ENCODE peak calls at places on chromosomes 13 and 19, in five cellular contexts. H is small intestine, V is cardiac muscle cell, A is bronchial epithelial cell, T is heart right ventricle. L is an unnamed sample. For H3K27me3, the result is how much of the 10 kb centered on the place peaks cover.

GRCh38 chr13:44710576-44710975 is 134.4 kb upstream of the TSC22D1 start:
- DNase-seq in A (peak), V (peak), H (no peak), T (no peak), L (no peak)

GRCh38 chr19:40366697-40367561 is 18.4 kb downstream of the PLD3 start:
- DNase-seq in V (peak), A (no peak), T (no peak), H (no peak), L (no peak)

GRCh38 chr13:58324130-58324529 is 692.6 kb downstream of the PCDH17 start:
- DNase-seq in T (no peak), A (peak), V (no peak), H (no peak), L (no peak)

GRCh38 chr19:12985049-12985776 is 10.1 kb upstream of the NFIX start:
- DNase-seq in T (peak), A (no peak), H (peak), V (no peak), L (no peak)

GRCh38 chr19:13260883-13261653 is 110.9 kb downstream of the IER2 start:
- DNase-seq in T (no peak), H (peak), A (peak), V (peak), L (no peak)

GRCh38 chr19:17214531-17215124 is 529 bp upstream of the USE1 start:
- DNase-seq in V (no peak), A (no peak), H (no peak), T (no peak), L (no peak)

GRCh38 chr19:55677572-55678028 is 2.6 kb downstream of the EPN1 start:
- DNase-seq in V (no peak), H (peak), T (no peak), A (no peak), L (no peak)

GRCh38 chr13:41601718-41602445 is 144.5 kb downstream of the RGCC start:
- DNase-seq in A (no peak), T (no peak), H (no peak), V (no peak), L (peak)

GRCh38 chr13:33007237-33007636 is 9.0 kb upstream of the KL start:
- DNase-seq in H (no peak), T (no peak), V (no peak), A (no peak), L (no peak)

GRCh38 chr13:43377955-43378354 is 354.6 kb downstream of the DNAJC15 start:
- DNase-seq in H (no peak), A (peak), V (peak), T (no peak), L (no peak)

GRCh38 chr13:47457631-47458030 is 543.4 kb downstream of the SUCLA2 start:
- DNase-seq in V (peak), H (no peak), A (peak), T (no peak), L (no peak)

GRCh38 chr13:80341098-80341701 is at the start of gene SPRY2:
- DNase-seq in T (peak), A (peak), H (peak), V (peak), L (peak)

GRCh38 chr13:30108913-30109237 is 198.5 kb downstream of the KATNAL1 start:
- DNase-seq in A (peak), V (no peak), T (no peak), H (peak), L (no peak)

GRCh38 chr19:40570313-40571004 is 6.2 kb upstream of the SHKBP1 start:
- DNase-seq in A (peak), T (peak), H (peak), V (peak), L (peak)

GRCh38 chr19:56507446-56508281 is at the start of gene ZNF471:
- DNase-seq in T (peak), V (peak), H (peak), A (peak), L (peak)

GRCh38 chr19:53818756-53819155 is 5.4 kb downstream of the NLRP12 start:
- DNase-seq in H (no peak), A (no peak), T (no peak), V (no peak), L (no peak)

GRCh38 chr13:27276188-27276587 is 5.6 kb downstream of the RASL11A start:
- DNase-seq in A (no peak), V (peak), H (no peak), T (no peak), L (no peak)

GRCh38 chr13:92613921-92614320 is 612.7 kb upstream of the GPC6 start:
- DNase-seq in T (no peak), H (no peak), A (no peak), V (no peak), L (no peak)

GRCh38 chr19:5823579-5824281 is 15.8 kb downstream of the FUT6 start:
- DNase-seq in A (no peak), V (no peak), T (no peak), H (peak), L (no peak)

GRCh38 chr13:75326173-75327131 is 155.5 kb downstream of the TBC1D4 start:
- DNase-seq in H (peak), A (no peak), T (no peak), V (peak), L (no peak)

GRCh38 chr19:6947745-6948144 is 60.4 kb downstream of the ADGRE1 start:
- DNase-seq in V (peak), A (peak), T (no peak), H (no peak), L (peak)

GRCh38 chr13:20700288-20700687 is 3.2 kb upstream of the IL17D start:
- DNase-seq in T (no peak), H (no peak), V (no peak), A (no peak), L (no peak)

GRCh38 chr13:89951341-89951740 is 1396.1 kb upstream of the MIR17HG start:
- DNase-seq in H (no peak), A (no peak), V (no peak), T (no peak), L (no peak)

GRCh38 chr13:27644302-27644701 is 22.6 kb downstream of the POLR1D start:
- DNase-seq in T (no peak), V (peak), H (no peak), A (peak), L (no peak)

GRCh38 chr19:8900421-8900820 is 68.2 kb downstream of the MBD3L1 start:
- DNase-seq in H (no peak), V (no peak), T (no peak), A (no peak), L (no peak)

GRCh38 chr19:38907670-38908069 is 4.3 kb downstream of the CCER2 start:
- DNase-seq in T (no peak), A (no peak), H (no peak), V (no peak), L (no peak)

GRCh38 chr13:72864142-72865035 is 82.5 kb downstream of the PIBF1 start:
- DNase-seq in V (no peak), A (no peak), T (no peak), H (no peak), L (no peak)

GRCh38 chr13:64453831-64454230 is 2776.3 kb downstream of the PCDH9 start:
- DNase-seq in V (peak), A (no peak), T (no peak), H (no peak), L (no peak)

GRCh38 chr19:30253581-30253996 is 118.6 kb upstream of the ZNF536 start:
- DNase-seq in A (no peak), V (no peak), H (no peak), T (no peak), L (no peak)

GRCh38 chr19:46221981-46222610 is 7.4 kb upstream of the IGFL1 start:
- DNase-seq in V (peak), T (peak), H (no peak), A (peak), L (peak)

GRCh38 chr19:46224773-46225172 is 4.8 kb upstream of the IGFL1 start:
- DNase-seq in T (no peak), H (no peak), V (no peak), A (no peak), L (no peak)

GRCh38 chr19:46218160-46218559 is 11.4 kb upstream of the IGFL1 start:
- DNase-seq in A (peak), V (peak), H (no peak), T (no peak), L (no peak)

GRCh38 chr19:46220038-46220615 is 9.4 kb upstream of the IGFL1 start:
- DNase-seq in A (no peak), H (no peak), V (no peak), T (no peak), L (no peak)

GRCh38 chr19:46221152-46221551 is 8.4 kb upstream of the IGFL1 start:
- DNase-seq in A (no peak), V (no peak), H (no peak), T (no peak), L (no peak)
- H3K27me3 ChIP-seq in A (under half), V (under half), H (under half), T (under half), L (under half)

DNA sequence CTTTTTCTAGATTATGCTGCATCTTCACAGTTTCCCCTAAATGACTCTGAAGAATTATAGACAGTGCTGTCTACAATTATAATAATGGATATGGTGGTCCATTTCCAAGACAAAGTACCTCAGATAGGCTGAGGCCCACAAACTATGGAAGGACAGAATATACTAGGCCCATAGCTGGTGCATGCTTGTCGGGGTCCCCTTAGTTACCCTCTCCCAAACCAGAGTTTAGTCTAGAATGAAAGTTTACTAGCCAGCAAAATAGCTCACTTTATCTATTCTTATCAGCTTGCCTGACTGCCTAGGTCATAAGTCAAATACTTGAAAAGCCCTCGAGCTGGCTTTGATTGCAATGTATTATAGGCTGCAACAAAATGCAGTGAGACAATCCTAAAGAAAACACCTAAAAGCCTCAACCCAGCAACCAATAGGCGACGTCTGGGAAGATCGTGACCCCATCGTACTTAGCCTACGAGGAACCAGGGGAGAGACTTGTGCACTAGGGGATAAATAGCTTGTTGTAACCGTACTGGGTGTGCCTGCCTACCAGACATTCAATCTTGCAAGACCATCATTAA is 785 bp upstream of the IGFL2 start:
- DNase-seq in V (no peak), T (no peak), H (no peak), A (no peak), L (no peak)
- H3K27me3 ChIP-seq in V (under half), T (under half), H (under half), A (under half), L (under half)

GRCh38 chr13:112131740-112132113 is 64.8 kb downstream of the SOX1 start:
- DNase-seq in T (no peak), A (no peak), H (no peak), V (no peak), L (no peak)

GRCh38 chr13:112132142-112132541 is 65.2 kb downstream of the SOX1 start:
- DNase-seq in A (no peak), H (no peak), T (no peak), V (no peak), L (no peak)

GRCh38 chr13:112132619-112133018 is 65.7 kb downstream of the SOX1 start:
- DNase-seq in T (no peak), H (no peak), V (no peak), A (no peak), L (no peak)

GRCh38 chr13:112129557-112129956 is 62.6 kb downstream of the SOX1 start:
- DNase-seq in A (no peak), H (no peak), V (no peak), T (no peak), L (no peak)

DNA sequence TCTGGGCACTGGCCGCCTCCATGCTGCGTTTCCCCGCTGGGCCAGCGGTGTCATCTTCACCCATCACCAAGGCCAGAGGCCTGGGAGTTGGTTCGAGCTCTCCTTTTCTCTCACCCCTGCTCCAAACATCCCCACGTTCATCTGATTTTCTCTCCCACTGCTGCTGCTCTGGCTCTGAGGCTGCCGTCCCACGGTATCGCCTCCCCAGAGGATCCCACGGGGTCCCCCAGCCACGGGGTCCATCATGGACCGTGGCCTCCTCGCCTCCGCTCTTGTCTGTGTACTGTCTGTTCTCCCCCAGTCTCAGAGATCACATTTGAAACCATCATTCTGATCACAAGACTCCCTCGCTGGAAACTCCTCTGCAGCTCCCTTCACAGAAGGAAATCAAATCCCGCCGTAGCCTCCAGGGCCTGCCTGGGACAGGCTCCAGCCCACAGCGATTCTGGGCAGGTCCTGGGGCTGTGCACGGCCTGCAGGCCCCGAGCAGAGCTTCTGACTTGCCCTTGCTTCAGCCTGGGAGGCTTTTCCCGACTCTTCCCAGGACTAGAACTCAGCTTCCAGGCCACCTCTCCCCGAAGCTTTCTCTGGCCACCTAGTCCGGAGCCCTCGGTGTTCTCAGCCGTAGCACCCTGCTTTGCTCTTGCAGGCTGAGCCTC is 64.3 kb downstream of the SOX1 start:
- DNase-seq in T (no peak), V (no peak), H (no peak), A (no peak), L (no peak)
- H3K27me3 ChIP-seq in T (half or more), V (half or more), H (under half), A (under half), L (under half)

GRCh38 chr19:10424011-10424637 is 3.8 kb downstream of the PDE4A start:
- DNase-seq in A (peak), H (peak), V (peak), T (peak), L (peak)

GRCh38 chr19:10420444-10421239 is at the start of gene PDE4A:
- DNase-seq in T (no peak), A (no peak), V (peak), H (no peak), L (no peak)

GRCh38 chr19:10422846-10423245 is 2.5 kb downstream of the PDE4A start:
- DNase-seq in H (no peak), T (no peak), V (no peak), A (no peak), L (no peak)

GRCh38 chr19:10421240-10421948 is 1.1 kb downstream of the PDE4A start:
- DNase-seq in T (no peak), V (no peak), A (no peak), H (no peak), L (no peak)

GRCh38 chr19:10421981-10422461 is 1.7 kb downstream of the PDE4A start:
- DNase-seq in H (no peak), V (no peak), T (no peak), A (no peak), L (no peak)
- H3K27me3 ChIP-seq in H (under half), V (half or more), T (half or more), A (under half), L (under half)

DNA sequence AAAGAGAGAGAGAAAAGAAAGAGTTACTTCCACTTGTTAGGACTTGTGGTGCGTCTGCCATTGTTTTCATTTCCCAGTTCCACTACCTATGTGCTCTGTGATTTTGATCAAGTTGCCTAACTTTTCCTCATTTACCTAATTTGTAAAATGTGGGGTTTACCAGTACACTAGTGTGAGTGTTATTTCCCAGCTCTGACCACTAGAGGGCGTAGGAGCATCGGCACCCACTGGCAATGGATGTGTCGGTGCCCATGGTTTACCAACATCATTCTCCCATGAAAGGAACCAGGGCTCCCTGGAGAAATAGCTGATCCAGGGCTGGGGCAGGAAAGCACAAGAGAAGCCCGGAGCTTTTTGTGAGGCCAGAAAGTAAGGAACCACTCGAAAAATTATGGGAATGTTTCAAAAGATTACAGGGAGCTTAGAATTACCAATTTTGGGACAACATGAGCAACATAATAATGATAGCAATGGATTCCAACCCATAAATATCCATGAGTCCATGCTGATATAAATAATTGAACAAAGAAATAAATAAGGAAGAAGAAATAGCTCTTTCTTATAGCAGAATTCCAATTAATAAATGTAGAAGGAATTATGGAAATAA is 15.1 kb upstream of the CEACAM4 start:
- DNase-seq in T (no peak), V (peak), A (peak), H (peak), L (no peak)
- H3K27me3 ChIP-seq in T (under half), V (under half), A (under half), H (under half), L (under half)

DNA sequence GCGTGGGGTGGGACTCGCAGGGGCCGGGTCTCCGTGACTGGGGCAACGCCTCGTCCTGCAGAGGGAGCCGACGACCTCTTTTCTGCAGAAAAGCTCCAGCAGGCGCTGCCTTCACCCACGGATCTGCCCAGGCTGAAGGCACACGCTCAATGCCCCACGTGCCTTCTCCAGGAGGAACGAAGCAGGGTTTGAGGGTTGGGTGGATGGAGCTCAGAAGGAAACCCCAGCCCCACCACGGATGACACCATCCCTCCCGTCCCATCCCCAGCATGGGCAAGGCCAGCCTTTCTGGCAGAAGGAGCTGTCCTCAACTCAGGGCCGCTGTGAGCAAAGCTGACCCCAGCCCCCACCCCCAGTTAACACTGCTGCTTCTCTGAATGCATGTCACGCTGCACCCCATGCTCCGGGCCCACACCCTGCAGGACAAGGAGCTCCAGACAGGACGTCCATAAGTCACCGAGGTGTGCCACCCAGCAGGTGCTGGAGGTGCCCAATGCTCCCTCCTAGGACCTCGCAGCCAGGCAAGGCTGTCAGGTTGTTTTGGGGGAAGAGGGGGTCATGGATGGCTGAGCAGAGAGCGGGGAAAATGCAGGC is 7.4 kb downstream of the C19orf25 start:
- DNase-seq in A (no peak), T (peak), V (no peak), H (no peak), L (no peak)
- H3K27me3 ChIP-seq in A (under half), T (half or more), V (half or more), H (under half), L (half or more)

L was measured in ascending aorta.